ENCODE peak calls at places on chromosomes 1 and 21, in seven cellular contexts. N, L, D, W, P, A and C are unnamed samples.

GRCh38 chr1:11144563-11145256 is 44.4 kb upstream of the ANGPTL7 start:
- DNase-seq in D (no peak), N (no peak), P (no peak), L (no peak), W (no peak), A (no peak), C (no peak)

GRCh38 chr1:150876111-150876434 is 326 bp downstream of the ARNT start:
- DNase-seq in P (peak; percentile 24), W (peak; percentile 59), L (no peak), A (peak; percentile 56), D (peak; percentile 74), N (no peak), C (peak; percentile 65)

GRCh38 chr1:180698580-180698979 is 66.8 kb downstream of the XPR1 start:
- DNase-seq in D (no peak), N (no peak), W (no peak), A (no peak), P (no peak), L (no peak), C (no peak)

GRCh38 chr1:157325220-157325619 is 187.0 kb upstream of the ETV3 start:
- DNase-seq in W (no peak), L (no peak), P (no peak), D (peak; percentile 54), N (no peak), A (no peak), C (no peak)

GRCh38 chr1:31181515-31182343 is 58.0 kb downstream of the NKAIN1 start:
- DNase-seq in N (peak; percentile 46), L (peak; percentile 70), A (peak; percentile 40), W (peak; percentile 35), P (no peak), D (peak; percentile 84), C (peak; percentile 19)

GRCh38 chr1:58628987-58629598 is 52.0 kb upstream of the TACSTD2 start:
- DNase-seq in A (no peak), L (no peak), W (no peak), D (no peak), P (no peak), N (no peak), C (peak; percentile 58)

GRCh38 chr1:59044535-59045121 is 252.3 kb upstream of the FGGY start:
- DNase-seq in L (no peak), A (no peak), D (no peak), P (no peak), N (no peak), W (no peak), C (no peak)

GRCh38 chr1:205837380-205837970 is 12.5 kb downstream of the PM20D1 start:
- DNase-seq in A (no peak), N (no peak), W (no peak), P (no peak), D (no peak), L (no peak), C (no peak)

GRCh38 chr1:70754711-70755110 is 292.9 kb downstream of the PTGER3 start:
- DNase-seq in W (no peak), P (no peak), D (no peak), A (no peak), N (no peak), L (no peak), C (no peak)

GRCh38 chr1:232271991-232272589 is 357.8 kb downstream of the SIPA1L2 start:
- DNase-seq in N (no peak), L (no peak), D (no peak), W (no peak), A (peak; percentile 8), P (no peak), C (peak; percentile 61)

GRCh38 chr1:209208648-209209047 is 374.9 kb upstream of the CAMK1G start:
- DNase-seq in A (no peak), P (no peak), L (no peak), N (no peak), W (no peak), D (no peak), C (no peak)

GRCh38 chr1:153921803-153922075 is 1.0 kb downstream of the GATAD2B start:
- DNase-seq in L (no peak), P (no peak), N (no peak), W (peak; percentile 14), D (no peak), A (no peak), C (no peak)

GRCh38 chr1:212805767-212806166 is 14.1 kb downstream of the TATDN3 start:
- DNase-seq in P (no peak), N (no peak), D (no peak), L (no peak), W (no peak), A (no peak), C (no peak)

GRCh38 chr1:211478376-211478775 is 13.6 kb downstream of the RD3 start:
- DNase-seq in P (no peak), D (no peak), A (no peak), W (no peak), N (no peak), L (no peak), C (no peak)

GRCh38 chr1:232575524-232576040 is 54.4 kb downstream of the SIPA1L2 start:
- DNase-seq in W (no peak), N (no peak), D (no peak), P (no peak), A (no peak), L (no peak), C (peak; percentile 41)

GRCh38 chr1:52348704-52349301 is 17.2 kb downstream of the CC2D1B start:
- DNase-seq in N (no peak), L (peak; percentile 50), W (no peak), A (peak; percentile 24), D (peak; percentile 78), P (no peak), C (peak; percentile 52)

GRCh38 chr1:84959294-84959693 is 37.6 kb downstream of the MCOLN2 start:
- DNase-seq in D (no peak), N (no peak), A (no peak), P (no peak), W (no peak), L (no peak), C (no peak)

GRCh38 chr1:39960461-39960958 is 5.6 kb downstream of the MFSD2A start:
- DNase-seq in W (no peak), P (peak; percentile 100), A (no peak), N (no peak), D (no peak), L (no peak), C (no peak)

GRCh38 chr1:228085287-228085926 is 2.9 kb downstream of the ARF1 start:
- DNase-seq in L (no peak), D (peak; percentile 89), W (no peak), P (no peak), A (peak; percentile 81), N (no peak), C (peak; percentile 92)

GRCh38 chr1:117565745-117566455 is 39.9 kb upstream of the TENT5C start:
- DNase-seq in N (no peak), A (no peak), W (no peak), P (peak; percentile 27), L (no peak), D (no peak), C (no peak)

GRCh38 chr21:45416619-45417018 is 11.7 kb downstream of the COL18A1 start:
- DNase-seq in D (peak; percentile 8), N (no peak), P (no peak), A (no peak), L (no peak), W (no peak), C (no peak)

GRCh38 chr1:171486048-171486519 is 754 bp downstream of the PRRC2C start:
- DNase-seq in A (peak; percentile 77), N (peak; percentile 49), P (peak; percentile 48), L (no peak), D (peak; percentile 85), W (no peak), C (peak; percentile 77)

GRCh38 chr1:8370928-8371327 is 53.0 kb downstream of the SLC45A1 start:
- DNase-seq in D (no peak), W (peak; percentile 91), L (no peak), A (peak; percentile 45), P (peak; percentile 97), N (no peak), C (no peak)

GRCh38 chr21:43751955-43752591 is 24.0 kb downstream of the CSTB start:
- DNase-seq in A (no peak), D (no peak), P (no peak), W (no peak), L (no peak), N (no peak), C (no peak)

GRCh38 chr1:93025572-93025971 is 53.5 kb upstream of the MTF2 start:
- DNase-seq in P (no peak), N (no peak), L (no peak), A (no peak), D (no peak), W (no peak), C (peak; percentile 74)

GRCh38 chr21:42632771-42633690 is 20.4 kb upstream of the PDE9A start:
- DNase-seq in A (no peak), D (no peak), L (no peak), P (no peak), N (no peak), W (no peak), C (no peak)

GRCh38 chr1:117587479-117588356 is 18.1 kb upstream of the TENT5C start:
- DNase-seq in L (no peak), D (no peak), P (no peak), W (no peak), N (no peak), A (no peak), C (no peak)

GRCh38 chr1:26784023-26784871 is 3.5 kb upstream of the PIGV start:
- DNase-seq in N (no peak), L (no peak), W (peak; percentile 59), D (no peak), P (peak; percentile 85), A (peak; percentile 88), C (peak; percentile 79)

GRCh38 chr1:239550178-239550577 is 163.8 kb downstream of the CHRM3 start:
- DNase-seq in L (no peak), N (no peak), D (no peak), P (no peak), A (no peak), W (no peak), C (peak; percentile 2)

GRCh38 chr1:198267921-198268320 is 111.1 kb downstream of the NEK7 start:
- DNase-seq in L (no peak), A (peak; percentile 66), P (no peak), D (no peak), N (no peak), W (no peak), C (peak; percentile 75)